ENCODE peak calls at places on chromosome 11, in four cellular contexts. Z is nucleus accumbens, U is sciatic nerve, P is RKO. I is an unnamed sample.

GRCh38 chr11:102849319-102849718 is 5.9 kb upstream of the MMP3 start:
- DNase-seq in U (no peak), Z (no peak), P (peak; percentile 19), I (no peak)

GRCh38 chr11:10792385-10793068 is 16.2 kb downstream of the EIF4G2 start:
- DNase-seq in P (peak; percentile 80), U (peak; percentile 92), Z (peak; percentile 50), I (peak; percentile 97)

GRCh38 chr11:24704716-24705115 is 207.9 kb downstream of the LUZP2 start:
- DNase-seq in P (no peak), Z (no peak), U (no peak), I (no peak)

GRCh38 chr11:68809506-68809905 is 32.2 kb downstream of the CPT1A start:
- DNase-seq in P (no peak), U (no peak), Z (no peak), I (no peak)

GRCh38 chr11:21464601-21465193 is 728.2 kb upstream of the ANO5 start:
- DNase-seq in Z (no peak), P (peak; percentile 3), U (no peak), I (no peak)

GRCh38 chr11:15616130-15617105 is 501.7 kb downstream of the INSC start:
- DNase-seq in Z (no peak), P (no peak), U (no peak), I (no peak)

GRCh38 chr11:93888026-93888425 is 37.6 kb upstream of the VSTM5 start:
- DNase-seq in P (no peak), U (no peak), Z (no peak), I (no peak)

GRCh38 chr11:84398017-84398626 is 1112.0 kb upstream of the CCDC90B start:
- DNase-seq in U (no peak), P (peak; percentile 57), Z (no peak), I (no peak)

GRCh38 chr11:33690290-33691050 is 10.2 kb downstream of the C11orf91 start:
- DNase-seq in U (peak; percentile 82), P (peak; percentile 100), Z (peak; percentile 46), I (peak; percentile 94)

GRCh38 chr11:20634044-20634443 is 34.6 kb downstream of the SLC6A5 start:
- DNase-seq in Z (no peak), P (no peak), U (no peak), I (no peak)

GRCh38 chr11:67642490-67643120 is 3.0 kb upstream of the TBX10 start:
- DNase-seq in U (no peak), P (no peak), Z (no peak), I (peak; percentile 64)

GRCh38 chr11:117953029-117953671 is 23.9 kb upstream of the TMPRSS13 start:
- DNase-seq in P (no peak), U (no peak), Z (no peak), I (no peak)